ENCODE peak calls at places on chromosomes 16 and 17, in six cellular contexts. W is GM23248, H is HCT116, Y is GM23338, X is PC-3, I is neural progenitor cell. U is an unnamed sample.

GRCh38 chr16:81076566-81077076 is 417 bp downstream of the C16orf46 start:
- DNase-seq in W (peak; percentile 89), H (peak; percentile 85), X (peak; percentile 73), Y (peak; percentile 88), I (peak; percentile 91), U (peak; percentile 86)

GRCh38 chr17:17751489-17751995 is 70.3 kb downstream of the RAI1 start:
- DNase-seq in Y (no peak), H (no peak), X (no peak), I (no peak), W (peak; percentile 43), U (peak; percentile 54)

GRCh38 chr17:880871-881269 is 98.7 kb downstream of the NXN start:
- DNase-seq in X (no peak), Y (no peak), I (no peak), W (no peak), H (no peak), U (no peak)

GRCh38 chr16:57152096-57153093 is 33.4 kb downstream of the PSME3IP1 start:
- DNase-seq in Y (no peak), W (no peak), I (no peak), H (no peak), X (no peak), U (no peak)

GRCh38 chr16:73996624-73997339 is 299.8 kb upstream of the PSMD7 start:
- DNase-seq in I (no peak), Y (no peak), W (no peak), H (no peak), X (no peak), U (no peak)

GRCh38 chr17:21146362-21147021 is 19.7 kb downstream of the DHRS7B start:
- DNase-seq in W (no peak), H (no peak), Y (no peak), X (no peak), I (no peak), U (no peak)

GRCh38 chr17:1229354-1229890 is 40.8 kb upstream of the BHLHA9 start:
- DNase-seq in Y (peak; percentile 53), I (peak; percentile 50), W (peak; percentile 69), H (no peak), X (no peak), U (peak; percentile 85)

GRCh38 chr16:48503779-48504178 is 106.2 kb downstream of the N4BP1 start:
- DNase-seq in W (peak; percentile 95), I (no peak), X (no peak), H (no peak), Y (no peak), U (no peak)

GRCh38 chr17:73831699-73832098 is 187.5 kb upstream of the SDK2 start:
- DNase-seq in Y (no peak), H (no peak), X (no peak), I (no peak), W (no peak), U (no peak)

GRCh38 chr16:62909597-62909996 is 873.4 kb upstream of the CDH8 start:
- DNase-seq in I (no peak), Y (no peak), X (no peak), W (no peak), H (no peak), U (no peak)

GRCh38 chr17:28507567-28508195 is 1.5 kb downstream of the FOXN1 start:
- DNase-seq in H (no peak), X (no peak), I (no peak), W (peak; percentile 47), Y (peak; percentile 69), U (no peak)

GRCh38 chr16:3444032-3444388 is 530 bp downstream of the NAA60 start:
- DNase-seq in I (peak; percentile 49), Y (peak; percentile 62), H (peak; percentile 39), X (no peak), W (peak; percentile 88), U (peak; percentile 51)

GRCh38 chr16:17290237-17290636 is 180.5 kb downstream of the XYLT1 start:
- DNase-seq in H (no peak), I (no peak), Y (no peak), W (no peak), X (no peak), U (no peak)

GRCh38 chr17:75844530-75845057 is 390 bp upstream of the UNC13D start:
- DNase-seq in H (peak; percentile 85), I (no peak), W (no peak), X (peak; percentile 99), Y (no peak), U (no peak)

GRCh38 chr16:75087040-75087979 is 29.3 kb downstream of the LDHD start:
- DNase-seq in Y (no peak), H (no peak), I (no peak), W (peak; percentile 44), X (no peak), U (no peak)
- H3K4me3 ChIP-seq in Y (no peak overlapping the region), H (no peak overlapping the region), I (no peak overlapping the region), W (peak overlapping the region; percentile 26), X (no peak overlapping the region), U (no peak overlapping the region)

GRCh38 chr17:82317394-82318168 is at the start of gene CD7:
- DNase-seq in Y (no peak), X (no peak), W (no peak), I (no peak), H (no peak), U (no peak)
- TF ChIP-seq EZH2phosphoT487 in Y (no peak), X (no peak), W (no peak), I (no peak), H (no peak), U (no peak)

GRCh38 chr16:11748404-11749254 is 6.0 kb upstream of the TXNDC11 start:
- DNase-seq in Y (peak; percentile 22), H (no peak), X (no peak), W (no peak), I (no peak), U (no peak)

GRCh38 chr16:11750056-11750455 is 7.4 kb upstream of the TXNDC11 start:
- DNase-seq in I (no peak), X (no peak), Y (no peak), W (no peak), H (no peak), U (no peak)

GRCh38 chr16:11744075-11744470 is 1.4 kb upstream of the TXNDC11 start:
- DNase-seq in I (no peak), X (no peak), H (no peak), W (no peak), Y (no peak), U (no peak)

GRCh38 chr16:11743308-11744074 is 834 bp upstream of the TXNDC11 start:
- DNase-seq in Y (no peak), W (peak; percentile 80), H (peak; percentile 50), X (peak; percentile 8), I (no peak), U (peak; percentile 52)

DNA sequence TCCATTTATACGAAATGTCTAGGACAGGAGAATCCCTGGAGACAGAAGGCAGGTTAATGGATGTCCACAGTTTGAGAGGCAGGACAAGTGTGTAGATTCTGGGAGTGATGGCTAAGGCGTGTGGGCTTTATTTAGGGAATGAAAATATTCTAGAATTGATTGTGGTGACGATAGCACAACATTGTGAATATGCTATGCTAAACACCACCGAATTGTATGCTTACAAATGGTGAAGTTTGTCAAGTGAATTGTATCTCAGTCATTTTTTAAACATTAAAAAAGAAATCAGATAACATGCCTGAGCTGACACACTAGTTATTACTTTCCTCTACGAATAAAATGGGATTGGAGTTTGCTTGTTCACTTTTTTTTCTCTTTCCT is 5.4 kb upstream of the TXNDC11 start:
- DNase-seq in I (no peak), X (no peak), W (no peak), Y (no peak), H (no peak), U (no peak)
- H3K4me3 ChIP-seq in I (no peak overlapping the region), X (no peak overlapping the region), W (no peak overlapping the region), Y (no peak overlapping the region), H (no peak overlapping the region), U (no peak overlapping the region)

GRCh38 chr16:89847056-89847929 is 19.0 kb downstream of the SPIRE2 start:
- DNase-seq in W (no peak), I (no peak), H (no peak), Y (no peak), X (no peak), U (no peak)

GRCh38 chr16:89843409-89844350 is 15.4 kb downstream of the SPIRE2 start:
- DNase-seq in Y (no peak), X (no peak), W (no peak), I (no peak), H (no peak), U (peak; percentile 77)

GRCh38 chr16:89842471-89843408 is 14.5 kb downstream of the SPIRE2 start:
- DNase-seq in Y (no peak), W (peak; percentile 68), X (peak; percentile 63), I (no peak), H (no peak), U (no peak)

GRCh38 chr16:89845417-89845816 is 17.1 kb downstream of the SPIRE2 start:
- DNase-seq in H (no peak), X (no peak), I (no peak), W (no peak), Y (no peak), U (peak; percentile 87)

DNA sequence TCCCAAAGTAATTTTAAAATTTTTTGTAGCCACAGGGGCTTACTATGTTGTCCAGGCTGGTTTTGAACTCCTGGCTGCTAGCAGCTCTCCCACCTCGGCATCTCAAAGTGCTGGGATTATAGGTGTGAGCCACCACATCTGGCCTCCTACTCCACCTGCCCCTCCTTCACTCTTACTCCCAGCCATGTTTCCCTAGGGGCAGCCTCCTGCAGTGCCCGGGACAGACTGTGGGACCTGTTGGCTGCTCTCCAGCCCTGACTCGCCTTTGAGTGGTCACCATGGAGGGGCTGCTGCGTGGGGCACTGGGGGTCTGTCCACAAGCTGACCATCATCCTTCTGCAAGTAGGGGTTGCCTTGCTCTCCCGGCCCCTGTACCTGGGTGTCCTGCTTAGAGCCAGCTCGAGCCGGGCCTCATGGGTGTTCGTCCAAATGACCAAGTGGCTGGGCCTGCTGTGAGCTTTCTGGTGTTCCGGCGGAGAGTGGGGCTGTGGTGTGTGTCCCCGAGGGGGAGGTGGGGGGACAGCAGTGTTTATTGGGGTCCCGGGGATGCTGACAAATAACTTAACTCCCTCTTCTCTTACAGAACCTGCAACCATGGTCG is 16.6 kb downstream of the SPIRE2 start:
- DNase-seq in X (no peak), Y (no peak), H (no peak), I (no peak), W (no peak), U (no peak)
- TF ChIP-seq EZH2phosphoT487 in X (no peak), Y (no peak), H (no peak), I (no peak), W (no peak), U (no peak)